ENCODE peak calls at places on chromosomes 5 and 9, in ten cellular contexts. U is HEK293T; G is SJSA1; R is NCI-H1694; C is foreskin fibroblast; Y is stimulated activated CD4-positive, alpha-beta T cell treated with anti-CD3 and anti-CD28 coated beads, Interleukin-1b, Interleukin-23, amount 100 ng/mL, for 1 hour; O is stromal cell of bone marrow; V is nephron progenitor cell; H is activated effector memory CD4-positive, alpha-beta T cell treated with Interleukin-2 at 50 U/mL for 16 hours; Z is NCI-H1105. J is an unnamed sample.

GRCh38 chr9:121661328-121661727 is 9.9 kb downstream of the DAB2IP start:
- DNase-seq in C (no peak), G (no peak), H (no peak), Y (no peak), R (no peak), V (no peak), U (no peak), O (no peak), Z (no peak), J (no peak)

GRCh38 chr9:107706706-107707105 is 217.1 kb upstream of the KLF4 start:
- DNase-seq in U (no peak), V (no peak), H (no peak), Z (no peak), O (no peak), Y (no peak), G (no peak), R (no peak), C (no peak), J (no peak)

GRCh38 chr5:154478224-154478565 is at the start of gene HAND1:
- DNase-seq in O (no peak), C (peak), Y (no peak), H (no peak), Z (peak), V (peak), R (peak), G (no peak), U (peak), J (no peak)

GRCh38 chr5:88786217-88786560 is 96.8 kb downstream of the MEF2C start:
- DNase-seq in C (no peak), O (peak), Z (no peak), H (no peak), R (no peak), G (no peak), U (no peak), V (no peak), Y (no peak), J (peak)

GRCh38 chr9:82108881-82109280 is 120.3 kb downstream of the SPATA31D1 start:
- DNase-seq in O (no peak), U (no peak), G (no peak), Y (no peak), R (no peak), H (no peak), C (no peak), V (no peak), Z (no peak), J (no peak)

GRCh38 chr5:153654444-153654843 is 164.0 kb downstream of the GRIA1 start:
- DNase-seq in Y (no peak), V (no peak), Z (no peak), C (peak), H (no peak), G (no peak), U (no peak), R (no peak), O (no peak), J (no peak)

GRCh38 chr5:55276771-55277170 is 30.7 kb downstream of the DHX29 start:
- DNase-seq in O (no peak), H (no peak), Y (no peak), C (peak), V (no peak), U (no peak), G (no peak), R (no peak), Z (no peak), J (peak)

GRCh38 chr9:112086627-112087026 is 88.5 kb downstream of the SUSD1 start:
- DNase-seq in Y (no peak), R (no peak), G (peak), Z (peak), O (no peak), U (peak), V (no peak), H (no peak), C (peak), J (no peak)

GRCh38 chr9:90012825-90013425 is 408.1 kb downstream of the GADD45G start:
- DNase-seq in R (no peak), Y (no peak), O (no peak), U (no peak), H (no peak), V (no peak), G (no peak), Z (peak), C (no peak), J (no peak)

GRCh38 chr5:88827997-88828396 is 55.0 kb downstream of the MEF2C start:
- DNase-seq in R (no peak), C (no peak), V (no peak), O (no peak), Z (no peak), Y (no peak), U (no peak), H (no peak), G (peak), J (no peak)

GRCh38 chr9:5953743-5954707 is 61.4 kb downstream of the RANBP6 start:
- DNase-seq in V (no peak), U (no peak), Y (no peak), R (peak), H (no peak), O (no peak), C (peak), Z (peak), G (no peak), J (peak)

GRCh38 chr5:75639912-75640311 is 28.7 kb downstream of the ANKDD1B start:
- DNase-seq in Y (no peak), R (no peak), V (no peak), G (no peak), O (no peak), U (no peak), C (no peak), Z (no peak), H (no peak), J (no peak)

GRCh38 chr5:129459485-129460120 is 495 bp upstream of the ADAMTS19 start:
- DNase-seq in U (peak), V (peak), O (peak), Z (no peak), R (no peak), C (peak), G (no peak), H (no peak), Y (no peak), J (no peak)

J was measured in epithelial cell of proximal tubule.